ENCODE peak calls at places on chromosomes 2 and 18, in seven cellular contexts. T is uterus, F is aorta, H is GM23338, O is RWPE1, G is lung, Y is heart left ventricle. C is an unnamed sample.

GRCh38 chr2:29314816-29315571 is 199.8 kb downstream of the CLIP4 start:
- DNase-seq in F (no peak), O (peak), Y (no peak), T (no peak), H (peak), G (peak), C (peak)

GRCh38 chr2:239893236-239893515 is 132.0 kb downstream of the NDUFA10 start:
- DNase-seq in T (no peak), F (peak), H (no peak), G (no peak), O (peak), Y (no peak), C (no peak)

GRCh38 chr2:39289609-39290008 is 45.8 kb upstream of the CDKL4 start:
- DNase-seq in F (no peak), T (no peak), H (no peak), Y (no peak), G (no peak), O (peak), C (peak)

GRCh38 chr2:1205853-1206252 is 207.4 kb upstream of the TPO start:
- DNase-seq in T (no peak), F (no peak), O (no peak), H (no peak), G (no peak), Y (no peak), C (no peak)

GRCh38 chr2:167013227-167013626 is 124.9 kb downstream of the XIRP2 start:
- DNase-seq in T (no peak), O (no peak), Y (no peak), H (no peak), G (no peak), F (no peak), C (peak)

GRCh38 chr2:100610381-100610831 is 47.6 kb downstream of the PDCL3 start:
- DNase-seq in T (peak), O (peak), F (peak), H (peak), Y (peak), G (peak), C (peak)

GRCh38 chr2:170218931-170219330 is 41.0 kb downstream of the MYO3B start:
- DNase-seq in T (no peak), H (no peak), Y (no peak), F (no peak), G (no peak), O (no peak), C (no peak)

GRCh38 chr2:31265234-31265633 is 31.3 kb downstream of the EHD3 start:
- DNase-seq in Y (no peak), O (no peak), T (no peak), H (no peak), G (no peak), F (no peak), C (no peak)

GRCh38 chr2:144553379-144553778 is 33.5 kb upstream of the ZEB2 start:
- DNase-seq in Y (no peak), O (peak), F (no peak), T (no peak), G (no peak), H (no peak), C (peak)

GRCh38 chr2:120477831-120478481 is 132.0 kb downstream of the INHBB start:
- DNase-seq in H (no peak), F (no peak), G (no peak), T (no peak), O (no peak), Y (no peak), C (no peak)

GRCh38 chr2:75199428-75200011 is at the start of gene TACR1:
- DNase-seq in T (peak), Y (peak), F (peak), H (peak), G (peak), O (peak), C (peak)

GRCh38 chr18:63970803-63971191 is 916 bp downstream of the SERPINB8 start:
- DNase-seq in O (peak), G (peak), T (peak), H (peak), Y (peak), F (peak), C (no peak)

GRCh38 chr18:63971320-63972071 is 1.6 kb downstream of the SERPINB8 start:
- DNase-seq in G (no peak), O (no peak), F (no peak), Y (no peak), T (no peak), H (peak), C (peak)

GRCh38 chr18:63965716-63966330 is 4.1 kb upstream of the SERPINB8 start:
- DNase-seq in O (no peak), Y (no peak), H (no peak), G (no peak), T (no peak), F (no peak), C (peak)

GRCh38 chr18:63974991-63975390 is 5.1 kb downstream of the SERPINB8 start:
- DNase-seq in F (no peak), H (peak), Y (no peak), O (no peak), G (no peak), T (no peak), C (no peak)

GRCh38 chr18:63969965-63970802 is at the start of gene SERPINB8:
- DNase-seq in Y (peak), H (peak), O (peak), T (peak), G (peak), F (peak), C (peak)
- H3K27ac ChIP-seq in Y (peak), H (peak), O (peak), T (peak), G (peak), F (peak), C (peak)

DNA sequence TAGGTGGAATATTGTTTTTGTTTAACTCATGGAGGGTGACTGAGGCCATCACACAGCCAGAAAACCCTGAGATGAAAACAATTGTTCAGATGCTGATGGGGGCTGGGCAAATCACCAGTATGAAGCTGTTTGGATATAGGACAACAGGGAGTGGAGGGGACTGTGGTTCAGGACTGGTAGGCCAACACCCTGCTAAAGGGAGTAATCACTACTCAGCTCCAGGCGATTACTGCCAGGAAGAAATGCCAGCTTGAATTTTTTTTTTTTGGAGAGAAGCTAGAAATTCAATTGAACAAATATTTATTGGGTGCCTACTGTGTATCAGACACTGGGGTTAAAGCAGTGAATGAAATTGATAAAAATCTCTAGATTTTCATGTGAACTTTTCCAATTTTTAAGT is 37.4 kb downstream of the TNP1 start:
- DNase-seq in F (no peak), G (no peak), Y (no peak), H (no peak), T (no peak), O (no peak), C (no peak)
- H3K27ac ChIP-seq in F (no peak), G (no peak), Y (no peak), H (no peak), T (no peak), O (no peak), C (no peak)

GRCh38 chr2:35846-36245 is 10.5 kb downstream of the FAM110C start:
- DNase-seq in T (no peak), O (no peak), Y (no peak), G (peak), F (no peak), H (no peak), C (no peak)
- H3K27ac ChIP-seq in T (no peak), O (peak), Y (no peak), G (no peak), F (no peak), H (no peak), C (no peak)

GRCh38 chr2:126832038-126832437 is 66.7 kb upstream of the TEX51 start:
- DNase-seq in H (no peak), Y (no peak), G (no peak), T (no peak), F (no peak), O (no peak), C (no peak)
- H3K27ac ChIP-seq in H (no peak), Y (no peak), G (no peak), T (no peak), F (no peak), O (no peak), C (no peak)

GRCh38 chr2:85394256-85394655 is 15.9 kb downstream of the CAPG start:
- DNase-seq in Y (no peak), H (no peak), O (no peak), G (no peak), T (no peak), F (peak), C (no peak)
- H3K27ac ChIP-seq in Y (no peak), H (no peak), O (peak), G (no peak), T (no peak), F (no peak), C (no peak)

GRCh38 chr2:219505585-219505984 is 6.9 kb downstream of the GMPPA start:
- DNase-seq in G (no peak), Y (no peak), T (no peak), F (no peak), O (no peak), H (no peak), C (no peak)

GRCh38 chr2:219507555-219508443 is 6.5 kb upstream of the ASIC4 start:
- DNase-seq in F (no peak), H (no peak), Y (no peak), G (no peak), O (no peak), T (no peak), C (no peak)

GRCh38 chr2:219508444-219508734 is 5.9 kb upstream of the ASIC4 start:
- DNase-seq in O (no peak), H (no peak), Y (no peak), F (no peak), T (no peak), G (no peak), C (no peak)

GRCh38 chr2:219506802-219507554 is 7.3 kb upstream of the ASIC4 start:
- DNase-seq in Y (no peak), O (no peak), F (no peak), G (no peak), H (peak), T (no peak), C (no peak)

GRCh38 chr2:219506153-219506801 is 7.6 kb downstream of the GMPPA start:
- DNase-seq in F (no peak), H (no peak), O (no peak), Y (no peak), G (no peak), T (no peak), C (no peak)
- H3K27ac ChIP-seq in F (no peak), H (peak), O (peak), Y (no peak), G (no peak), T (no peak), C (no peak)

DNA sequence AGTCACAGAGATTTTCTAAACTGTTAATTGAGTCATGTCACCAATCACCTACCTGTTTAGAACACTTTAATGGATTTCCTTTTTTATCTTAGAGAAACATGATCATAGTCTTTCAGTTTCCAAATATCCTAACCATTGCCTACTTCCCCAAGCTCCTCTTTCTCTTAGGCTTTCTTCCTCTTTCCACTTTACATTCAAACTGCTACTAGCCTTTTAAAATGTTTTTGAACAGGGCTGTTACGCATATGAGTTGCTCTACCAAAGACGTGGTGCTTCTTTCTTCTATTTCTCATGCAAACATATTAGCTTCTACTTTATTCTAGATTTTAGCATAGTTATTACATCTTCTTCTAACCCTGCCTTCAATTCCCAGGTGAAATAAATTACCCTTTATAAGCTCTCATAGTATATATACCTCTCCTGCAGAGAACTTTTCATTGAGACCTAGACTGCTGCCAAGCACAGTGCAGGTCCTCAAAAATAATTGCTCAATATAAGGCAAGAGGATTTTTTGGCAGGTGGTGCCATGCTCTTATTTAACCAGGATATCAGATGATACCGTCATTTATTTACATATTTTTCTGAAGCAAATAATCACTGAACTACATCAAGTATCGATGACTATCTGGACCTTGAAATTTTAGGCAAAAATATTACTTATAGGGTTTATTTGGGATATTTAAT is 937.1 kb downstream of the TSN start:
- DNase-seq in F (no peak), O (no peak), H (no peak), G (no peak), T (no peak), Y (no peak), C (no peak)
- H3K27ac ChIP-seq in F (no peak), O (no peak), H (no peak), G (no peak), T (no peak), Y (no peak), C (no peak)

DNA sequence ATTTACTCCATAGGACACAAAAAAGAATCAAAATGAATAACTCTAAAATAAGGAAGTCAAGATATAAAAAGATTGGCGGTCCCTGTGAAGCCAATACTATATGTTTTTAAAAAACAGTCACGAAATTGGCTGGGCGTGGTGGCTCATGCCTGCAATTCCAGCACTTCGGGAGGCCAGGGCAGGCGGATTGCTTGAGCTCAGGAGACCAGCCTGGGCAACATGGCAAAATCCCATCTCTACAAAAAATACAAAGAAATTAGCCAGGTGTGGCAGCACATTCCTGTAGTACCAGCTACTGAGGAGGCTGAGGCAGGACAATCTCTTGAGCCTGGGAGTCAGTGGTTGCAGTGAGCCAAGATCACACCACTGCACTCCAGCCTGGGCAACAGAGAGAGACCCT is 123.1 kb upstream of the BCL2L11 start:
- DNase-seq in G (no peak), O (no peak), Y (no peak), H (peak), T (no peak), F (no peak), C (no peak)
- H3K27ac ChIP-seq in G (peak), O (no peak), Y (no peak), H (no peak), T (no peak), F (no peak), C (no peak)

DNA sequence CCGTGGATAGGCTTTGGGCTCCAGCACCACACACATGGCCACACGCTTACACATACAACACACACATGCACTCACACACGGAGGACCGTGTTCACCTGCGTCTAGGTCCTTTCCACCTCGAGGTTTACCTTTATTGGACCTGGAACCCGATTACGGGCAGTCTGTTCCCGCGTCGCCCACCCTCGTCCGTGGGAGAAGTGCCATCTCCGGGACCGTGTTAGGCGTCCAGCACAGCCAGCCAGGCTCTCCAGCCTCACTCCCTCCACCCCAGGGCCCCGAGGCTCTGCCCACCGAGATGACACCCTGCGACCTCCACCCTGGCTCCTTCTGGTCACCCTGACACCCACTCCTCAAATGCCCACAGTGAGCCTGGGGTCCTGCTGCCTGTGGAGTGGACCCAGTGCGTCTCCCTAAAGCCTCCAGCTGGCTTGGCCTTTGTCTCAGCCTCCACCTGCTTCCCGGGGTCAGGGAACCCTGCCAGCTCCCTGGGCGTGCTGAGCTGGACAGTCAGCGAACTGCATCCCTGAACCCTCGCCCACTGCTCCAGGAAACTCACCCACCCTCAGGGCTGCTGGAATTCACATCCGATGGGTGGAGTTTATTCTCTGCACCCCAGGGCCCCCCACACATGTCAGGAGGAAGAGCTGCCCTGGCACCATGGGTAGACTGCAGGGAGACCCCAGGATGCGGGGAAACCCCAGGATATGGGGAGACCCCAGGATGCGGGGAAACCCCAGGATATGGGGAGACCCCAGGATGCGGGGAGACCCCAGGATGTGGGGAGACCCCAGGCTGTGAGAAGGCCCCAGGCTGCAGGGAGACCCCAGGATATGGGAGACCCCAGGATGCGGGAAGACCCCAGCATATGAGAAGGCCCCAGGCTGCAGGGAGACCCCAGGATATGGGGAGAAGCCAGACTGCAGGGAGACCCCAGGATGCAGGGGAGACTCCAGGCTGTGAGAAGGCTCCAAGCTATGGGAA is 33.0 kb downstream of the ADI1 start:
- DNase-seq in T (no peak), O (no peak), Y (no peak), H (no peak), G (no peak), F (peak), C (no peak)
- H3K27ac ChIP-seq in T (no peak), O (peak), Y (no peak), H (no peak), G (no peak), F (peak), C (no peak)